ENCODE peak calls at places on chromosomes 13 and 19, in eight cellular contexts. W is ELR; R is COLO829; C is HCT116; E is cardiac fibroblast; J is ELF-1; N is stimulated activated CD8-positive, alpha-beta memory T cell treated with anti-CD3 and anti-CD28 coated beads, Interleukin-12 subunit alpha, Interleukin-12 subunit beta, amount 100 ng/mL, for 1 hour; F is B cell. H is an unnamed sample.

GRCh38 chr13:52615817-52616216 is 26.4 kb upstream of the HNRNPA1L2 start:
- DNase-seq in N (no peak), C (no peak), R (no peak), F (no peak), J (no peak), W (peak; percentile 17), E (no peak), H (no peak)

GRCh38 chr19:28862238-28862637 is 350.7 kb downstream of the UQCRFS1 start:
- DNase-seq in R (no peak), F (no peak), N (no peak), J (no peak), C (no peak), W (no peak), E (peak; percentile 14), H (no peak)

GRCh38 chr13:46663644-46664043 is 110.7 kb downstream of the LRCH1 start:
- DNase-seq in N (no peak), J (no peak), W (peak; percentile 51), E (peak; percentile 35), C (no peak), F (no peak), R (no peak), H (no peak)

GRCh38 chr13:34993470-34993869 is 51.4 kb downstream of the NBEA start:
- DNase-seq in R (no peak), E (peak; percentile 1), W (peak; percentile 37), F (no peak), C (no peak), N (no peak), J (no peak), H (no peak)

GRCh38 chr19:53659292-53659691 is 27.5 kb downstream of the DPRX start:
- DNase-seq in C (no peak), R (peak; percentile 63), F (no peak), W (peak; percentile 5), E (peak; percentile 51), J (peak; percentile 89), N (no peak), H (no peak)

GRCh38 chr13:50068508-50068907 is 53.3 kb downstream of the KCNRG start:
- DNase-seq in C (no peak), F (no peak), N (no peak), E (no peak), J (no peak), R (no peak), W (no peak), H (no peak)

GRCh38 chr13:36919206-36919832 is 719 bp downstream of the SMAD9 start:
- DNase-seq in E (peak; percentile 4), R (no peak), F (peak; percentile 45), J (peak; percentile 65), N (no peak), C (no peak), W (peak; percentile 57), H (no peak)

GRCh38 chr13:30140973-30141372 is 166.4 kb downstream of the KATNAL1 start:
- DNase-seq in N (no peak), R (no peak), E (no peak), C (no peak), W (no peak), J (no peak), F (no peak), H (no peak)

GRCh38 chr19:11410682-11411081 is 8.4 kb downstream of the RGL3 start:
- DNase-seq in R (no peak), E (peak; percentile 39), J (no peak), C (no peak), W (peak; percentile 81), F (no peak), N (no peak), H (no peak)

GRCh38 chr13:110244926-110245325 is 62.0 kb downstream of the COL4A1 start:
- DNase-seq in F (no peak), J (no peak), C (no peak), W (no peak), E (no peak), R (no peak), N (no peak), H (no peak)

GRCh38 chr19:16062789-16063188 is 13.5 kb upstream of the TPM4 start:
- DNase-seq in J (peak; percentile 37), E (peak; percentile 61), N (peak; percentile 53), F (peak; percentile 69), C (no peak), W (peak; percentile 58), R (no peak), H (peak; percentile 51)

GRCh38 chr19:8451885-8452284 is 7.1 kb downstream of the HNRNPM start:
- DNase-seq in N (no peak), C (no peak), W (peak; percentile 80), J (no peak), R (no peak), F (no peak), E (peak; percentile 57), H (no peak)

GRCh38 chr19:58346961-58347929 is 6.0 kb downstream of the A1BG start:
- DNase-seq in F (peak; percentile 97), C (no peak), W (peak; percentile 76), R (peak; percentile 63), N (peak; percentile 51), E (peak; percentile 66), J (peak; percentile 78), H (no peak)

GRCh38 chr13:109700176-109700575 is 86.2 kb downstream of the IRS2 start:
- DNase-seq in J (peak; percentile 30), C (no peak), N (no peak), W (peak; percentile 69), E (peak; percentile 67), F (no peak), R (peak; percentile 54), H (no peak)

H was measured in activated CD4-positive, CD25-positive, alpha-beta regulatory T cell treated with anti-CD3 and anti-CD28 coated beads, Interleukin-2, amount 50 U/mL, for 16 hours.